ENCODE peak calls at places on chromosomes 6 and 20, in four cellular contexts. H is Kasumi-1, M is NCI-H1105, G is Caki2. I is an unnamed sample.
A peak's percentile ranks its signal among the peaks of the same experiment; 100 is the strongest.

GRCh38 chr20:63417213-63418120 is 55.0 kb downstream of the KCNQ2 start:
- DNase-seq in G (no peak), H (no peak), M (no peak), I (no peak)

GRCh38 chr20:57089701-57090144 is 176.7 kb downstream of the BMP7 start:
- DNase-seq in M (peak; percentile 52), G (peak; percentile 52), H (peak; percentile 33), I (no peak)

GRCh38 chr6:7561153-7561964 is 19.9 kb downstream of the DSP start:
- DNase-seq in H (no peak), M (peak; percentile 91), G (no peak), I (no peak)

GRCh38 chr20:24616258-24617079 is 147.0 kb downstream of the SYNDIG1 start:
- DNase-seq in G (no peak), M (peak; percentile 24), H (no peak), I (no peak)

GRCh38 chr6:3977875-3978711 is 100.8 kb downstream of the FAM217A start:
- DNase-seq in G (peak; percentile 70), M (no peak), H (peak; percentile 81), I (peak; percentile 13)

GRCh38 chr20:37231970-37232620 is 29.5 kb downstream of the GHRH start:
- DNase-seq in G (no peak), H (no peak), M (no peak), I (no peak)

GRCh38 chr6:84150680-84151079 is 76.8 kb downstream of the CEP162 start:
- DNase-seq in H (no peak), G (no peak), M (no peak), I (no peak)

GRCh38 chr6:156013155-156013554 is 557.5 kb upstream of the NOX3 start:
- DNase-seq in M (peak; percentile 88), H (peak; percentile 87), G (no peak), I (no peak)

GRCh38 chr20:34302312-34302722 is 838 bp downstream of the AHCY start:
- DNase-seq in H (no peak), M (no peak), G (no peak), I (no peak)

I was measured in effector memory CD8-positive, alpha-beta T cell.